ENCODE peak calls at places on chromosomes 16 and 17, in seven cellular contexts. B is EL; Z is esophagus squamous epithelium; V is CD4-positive, CD25-positive, alpha-beta regulatory T cell; Y is non-pigmented ciliary epithelial cell; D is breast epithelium; I is stimulated activated CD4-positive, alpha-beta T cell treated with anti-CD3 and anti-CD28 coated beads, Interleukin-2, amount 100 ng/mL, for 48 hours. G is an unnamed sample.

GRCh38 chr16:34801875-34802274 is 1342.5 kb downstream of the TP53TG3F start:
- DNase-seq in B (no peak), Z (no peak), V (no peak), Y (no peak), D (no peak), I (no peak), G (no peak)

GRCh38 chr16:58249780-58250478 is 44.9 kb downstream of the PRSS54 start:
- DNase-seq in B (peak), Z (no peak), V (peak), Y (peak), D (peak), I (peak), G (peak)

GRCh38 chr17:17253445-17253844 is 16.5 kb upstream of the FLCN start:
- DNase-seq in B (no peak), Z (no peak), V (no peak), Y (no peak), D (no peak), I (no peak), G (no peak)

GRCh38 chr17:58318065-58318481 is 10.5 kb downstream of the TSPOAP1 start:
- DNase-seq in B (no peak), Z (no peak), V (no peak), Y (no peak), D (no peak), I (no peak), G (no peak)

GRCh38 chr17:80758793-80759673 is 214.4 kb downstream of the RPTOR start:
- DNase-seq in B (peak), Z (no peak), V (peak), Y (no peak), D (no peak), I (no peak), G (peak)

GRCh38 chr16:11601425-11601824 is 14.7 kb upstream of the LITAF start:
- DNase-seq in B (no peak), Z (no peak), V (no peak), Y (no peak), D (no peak), I (no peak), G (no peak)

GRCh38 chr17:71613996-71614395 is 506.8 kb upstream of the SOX9 start:
- DNase-seq in B (no peak), Z (no peak), V (no peak), Y (no peak), D (no peak), I (no peak), G (no peak)

GRCh38 chr17:61461967-61462733 is 9.9 kb downstream of the TBX4 start:
- DNase-seq in B (peak), Z (no peak), V (no peak), Y (no peak), D (no peak), I (no peak), G (no peak)

GRCh38 chr17:74362811-74363498 is 1.3 kb upstream of the BTBD17 start:
- DNase-seq in B (no peak), Z (no peak), V (no peak), Y (no peak), D (no peak), I (no peak), G (no peak)

GRCh38 chr16:27335349-27336052 is 21.7 kb downstream of the IL4R start:
- DNase-seq in B (peak), Z (no peak), V (no peak), Y (no peak), D (no peak), I (no peak), G (no peak)

GRCh38 chr16:50901062-50901461 is 159.2 kb downstream of the CYLD start:
- DNase-seq in B (no peak), Z (no peak), V (no peak), Y (no peak), D (no peak), I (no peak), G (no peak)

GRCh38 chr17:38917259-38917658 is 8.2 kb upstream of the LASP1NB start:
- DNase-seq in B (no peak), Z (no peak), V (no peak), Y (no peak), D (no peak), I (no peak), G (no peak)

GRCh38 chr16:75494696-75495601 is at the start of gene CHST6:
- DNase-seq in B (peak), Z (no peak), V (peak), Y (no peak), D (no peak), I (no peak), G (peak)

GRCh38 chr17:19728114-19728495 is 11.7 kb upstream of the SLC47A2 start:
- DNase-seq in B (peak), Z (no peak), V (no peak), Y (no peak), D (peak), I (no peak), G (peak)

GRCh38 chr17:82655038-82655479 is 6.8 kb upstream of the WDR45B start:
- DNase-seq in B (peak), Z (no peak), V (no peak), Y (no peak), D (peak), I (no peak), G (no peak)

GRCh38 chr16:85749686-85750020 is 1.2 kb downstream of the C16orf74 start:
- DNase-seq in B (no peak), Z (no peak), V (no peak), Y (no peak), D (no peak), I (no peak), G (no peak)

GRCh38 chr16:25210758-25211157 is 6.0 kb upstream of the AQP8 start:
- DNase-seq in B (peak), Z (no peak), V (no peak), Y (peak), D (no peak), I (no peak), G (peak)

GRCh38 chr17:61837175-61838051 is 25.9 kb downstream of the BRIP1 start:
- DNase-seq in B (peak), Z (no peak), V (peak), Y (peak), D (no peak), I (peak), G (peak)

GRCh38 chr17:57898487-57899311 is 48.9 kb upstream of the MRPS23 start:
- DNase-seq in B (peak), Z (no peak), V (no peak), Y (no peak), D (peak), I (no peak), G (peak)

GRCh38 chr17:17757391-17757791 is 76.1 kb downstream of the RAI1 start:
- DNase-seq in B (no peak), Z (no peak), V (peak), Y (no peak), D (no peak), I (no peak), G (no peak)

GRCh38 chr17:76550712-76551615 is 11.1 kb downstream of the PRCD start:
- DNase-seq in B (no peak), Z (no peak), V (no peak), Y (no peak), D (peak), I (no peak), G (no peak)

GRCh38 chr16:75250089-75250808 is 1.2 kb downstream of the BCAR1 start:
- DNase-seq in B (peak), Z (no peak), V (no peak), Y (no peak), D (peak), I (no peak), G (peak)

GRCh38 chr16:52050418-52050817 is 496.5 kb downstream of the TOX3 start:
- DNase-seq in B (peak), Z (no peak), V (no peak), Y (no peak), D (no peak), I (no peak), G (peak)

GRCh38 chr17:78241277-78242023 is 10.0 kb downstream of the TMEM235 start:
- DNase-seq in B (peak), Z (no peak), V (no peak), Y (peak), D (no peak), I (no peak), G (peak)

GRCh38 chr16:71693168-71693567 is 31.3 kb downstream of the PHLPP2 start:
- DNase-seq in B (no peak), Z (no peak), V (no peak), Y (no peak), D (no peak), I (no peak), G (no peak)

GRCh38 chr16:84603115-84603816 is 14.6 kb downstream of the COTL1 start:
- DNase-seq in B (peak), Z (no peak), V (no peak), Y (peak), D (no peak), I (no peak), G (peak)

GRCh38 chr16:73275024-73275423 is 227.1 kb upstream of the ZFHX3 start:
- DNase-seq in B (no peak), Z (no peak), V (no peak), Y (no peak), D (no peak), I (no peak), G (no peak)

GRCh38 chr17:79607941-79608728 is 2.7 kb downstream of the RBFOX3 start:
- DNase-seq in B (peak), Z (no peak), V (no peak), Y (no peak), D (no peak), I (no peak), G (no peak)

GRCh38 chr17:53722407-53722806 is 100.3 kb upstream of the KIF2B start:
- DNase-seq in B (peak), Z (no peak), V (no peak), Y (peak), D (no peak), I (no peak), G (peak)

GRCh38 chr17:39240631-39241030 is 14.9 kb upstream of the STAC2 start:
- DNase-seq in B (no peak), Z (no peak), V (no peak), Y (no peak), D (no peak), I (no peak), G (no peak)

G was measured in M059J.